ENCODE peak calls at places on chromosome 22, in four cellular contexts. One of them, this sample, is unnamed.

GRCh38 chr22:30262917-30263741 is 3.5 kb downstream of the OSM start:
- DNase-seq in cardiac fibroblast: peak
- DNase-seq in adrenal gland: peak
- DNase-seq in tibial artery: peak
- DNase-seq in this sample: no peak

GRCh38 chr22:32050678-32051515 is 7.8 kb downstream of the SLC5A1 start:
- DNase-seq in cardiac fibroblast: peak
- DNase-seq in adrenal gland: peak
- DNase-seq in tibial artery: peak
- DNase-seq in this sample: peak

GRCh38 chr22:19634576-19634975 is 79.7 kb upstream of the SEPTIN5 start:
- DNase-seq in cardiac fibroblast: no peak
- DNase-seq in adrenal gland: no peak
- DNase-seq in tibial artery: no peak
- DNase-seq in this sample: no peak

GRCh38 chr22:44399196-44399837 is 86.6 kb upstream of the SHISAL1 start:
- DNase-seq in cardiac fibroblast: no peak
- DNase-seq in adrenal gland: no peak
- DNase-seq in tibial artery: peak
- DNase-seq in this sample: no peak

GRCh38 chr22:44455151-44455962 is 42.7 kb downstream of the RTL6 start:
- DNase-seq in cardiac fibroblast: no peak
- DNase-seq in adrenal gland: no peak
- DNase-seq in tibial artery: no peak
- DNase-seq in this sample: no peak

GRCh38 chr22:37387793-37388192 is 39.5 kb downstream of the ELFN2 start:
- DNase-seq in cardiac fibroblast: no peak
- DNase-seq in adrenal gland: no peak
- DNase-seq in tibial artery: no peak
- DNase-seq in this sample: no peak

GRCh38 chr22:32052259-32052658 is 9.2 kb downstream of the SLC5A1 start:
- DNase-seq in cardiac fibroblast: no peak
- DNase-seq in adrenal gland: no peak
- DNase-seq in tibial artery: no peak
- DNase-seq in this sample: no peak

GRCh38 chr22:25067851-25068421 is 115.4 kb downstream of the KIAA1671 start:
- DNase-seq in cardiac fibroblast: no peak
- DNase-seq in adrenal gland: peak
- DNase-seq in tibial artery: peak
- DNase-seq in this sample: no peak

GRCh38 chr22:48318173-48318572 is 1509.5 kb downstream of the BRD1 start:
- DNase-seq in cardiac fibroblast: no peak
- DNase-seq in adrenal gland: no peak
- DNase-seq in tibial artery: no peak
- DNase-seq in this sample: no peak

GRCh38 chr22:26651840-26652239 is 5.5 kb upstream of the MIAT start:
- DNase-seq in cardiac fibroblast: no peak
- DNase-seq in adrenal gland: no peak
- DNase-seq in tibial artery: no peak
- DNase-seq in this sample: no peak

GRCh38 chr22:32920032-32920628 is 118.6 kb downstream of the TIMP3 start:
- DNase-seq in cardiac fibroblast: peak
- DNase-seq in adrenal gland: peak
- DNase-seq in tibial artery: peak
- DNase-seq in this sample: no peak

GRCh38 chr22:44546686-44547310 is 48.8 kb upstream of the RTL6 start:
- DNase-seq in cardiac fibroblast: no peak
- DNase-seq in adrenal gland: no peak
- DNase-seq in tibial artery: no peak
- DNase-seq in this sample: no peak

GRCh38 chr22:31938258-31938657 is 6.1 kb upstream of the YWHAH start:
- DNase-seq in cardiac fibroblast: no peak
- DNase-seq in adrenal gland: no peak
- DNase-seq in tibial artery: no peak
- DNase-seq in this sample: no peak

GRCh38 chr22:36481393-36482168 is at the start of gene TXN2:
- DNase-seq in cardiac fibroblast: peak
- DNase-seq in adrenal gland: peak
- DNase-seq in tibial artery: peak
- DNase-seq in this sample: peak

GRCh38 chr22:35335468-35335867 is 35.8 kb downstream of the TOM1 start:
- DNase-seq in cardiac fibroblast: no peak
- DNase-seq in adrenal gland: no peak
- DNase-seq in tibial artery: no peak
- DNase-seq in this sample: no peak

GRCh38 chr22:25372000-25372595 is 152.7 kb downstream of the CRYBB2 start:
- DNase-seq in cardiac fibroblast: no peak
- DNase-seq in adrenal gland: no peak
- DNase-seq in tibial artery: no peak
- DNase-seq in this sample: no peak

GRCh38 chr22:23744485-23744884 is 6.4 kb downstream of the ZNF70 start:
- DNase-seq in cardiac fibroblast: no peak
- DNase-seq in adrenal gland: no peak
- DNase-seq in tibial artery: no peak
- DNase-seq in this sample: no peak
- H3K4me3 ChIP-seq in cardiac fibroblast: no peak
- H3K4me3 ChIP-seq in adrenal gland: no peak
- H3K4me3 ChIP-seq in tibial artery: no peak
- H3K4me3 ChIP-seq in this sample: no peak

GRCh38 chr22:23128269-23129108 is 13.3 kb downstream of the RSPH14 start:
- DNase-seq in cardiac fibroblast: peak
- DNase-seq in adrenal gland: peak
- DNase-seq in tibial artery: peak
- DNase-seq in this sample: peak
- TF ChIP-seq CTCF in cardiac fibroblast: peak
- TF ChIP-seq CTCF in adrenal gland: peak
- TF ChIP-seq CTCF in tibial artery: peak
- TF ChIP-seq CTCF in this sample: peak

DNA sequence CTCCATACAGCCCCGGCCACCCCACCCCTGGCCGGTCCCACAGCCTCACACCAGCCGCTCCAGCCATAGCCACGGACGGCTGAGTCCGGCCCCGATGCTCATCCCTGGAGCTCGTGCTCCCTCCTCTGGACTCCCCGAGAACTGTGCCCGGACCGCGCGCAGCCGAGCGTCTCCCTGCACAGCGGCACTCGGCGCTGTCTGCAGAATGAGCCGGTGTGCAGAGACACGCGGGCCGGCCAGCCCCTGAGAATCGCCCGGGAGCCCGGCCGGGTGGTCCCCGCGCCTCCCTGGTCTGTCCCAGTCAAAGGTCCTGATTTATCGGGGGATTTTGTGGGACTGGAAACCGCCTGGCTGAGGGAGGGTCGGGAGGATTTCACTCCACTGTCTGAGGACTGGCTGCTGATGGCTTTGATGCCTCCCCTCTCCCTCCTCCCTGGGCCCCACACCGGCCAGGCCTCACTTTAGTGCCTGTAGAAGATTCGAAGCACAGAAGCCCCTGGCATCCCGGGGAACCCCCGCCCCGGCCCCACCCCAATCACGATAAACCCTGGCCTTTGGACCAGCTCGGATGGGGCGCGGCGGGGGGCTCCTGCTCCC is 102.7 kb downstream of the BRD1 start:
- DNase-seq in cardiac fibroblast: peak
- DNase-seq in adrenal gland: peak
- DNase-seq in tibial artery: peak
- DNase-seq in this sample: no peak
- H3K4me3 ChIP-seq in cardiac fibroblast: no peak
- H3K4me3 ChIP-seq in adrenal gland: peak
- H3K4me3 ChIP-seq in tibial artery: peak
- H3K4me3 ChIP-seq in this sample: no peak

DNA sequence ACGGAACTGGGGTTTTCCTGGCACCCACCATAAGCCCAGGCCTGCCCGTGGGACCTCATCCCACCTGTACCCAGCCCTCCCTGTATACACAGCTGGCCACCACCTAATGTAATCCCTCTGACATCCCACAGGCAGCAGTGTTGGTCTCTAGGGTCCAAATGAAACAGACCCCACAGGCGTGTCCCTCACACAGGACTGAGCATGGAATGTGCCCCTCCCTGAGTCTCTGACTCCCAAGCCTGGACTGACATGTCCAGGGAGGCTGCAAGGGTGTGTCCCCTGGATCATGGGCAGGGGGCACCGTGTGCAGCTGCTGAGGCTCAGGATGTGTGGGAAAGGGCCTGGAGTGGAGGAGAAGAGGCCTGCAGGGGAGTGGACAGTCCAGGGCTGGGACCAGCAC is 50.6 kb upstream of the PPARA start:
- DNase-seq in cardiac fibroblast: no peak
- DNase-seq in adrenal gland: no peak
- DNase-seq in tibial artery: no peak
- DNase-seq in this sample: no peak
- TF ChIP-seq CTCF in cardiac fibroblast: no peak
- TF ChIP-seq CTCF in adrenal gland: no peak
- TF ChIP-seq CTCF in tibial artery: no peak
- TF ChIP-seq CTCF in this sample: no peak

GRCh38 chr22:28795932-28796856 is 4.2 kb downstream of the XBP1 start:
- DNase-seq in cardiac fibroblast: no peak
- DNase-seq in adrenal gland: no peak
- DNase-seq in tibial artery: no peak
- DNase-seq in this sample: no peak
- H3K4me3 ChIP-seq in cardiac fibroblast: no peak
- H3K4me3 ChIP-seq in adrenal gland: no peak
- H3K4me3 ChIP-seq in tibial artery: no peak
- H3K4me3 ChIP-seq in this sample: no peak

GRCh38 chr22:42901790-42902508 is 44.9 kb upstream of the ARFGAP3 start:
- DNase-seq in cardiac fibroblast: no peak
- DNase-seq in adrenal gland: no peak
- DNase-seq in tibial artery: no peak
- DNase-seq in this sample: no peak
- TF ChIP-seq CTCF in cardiac fibroblast: peak
- TF ChIP-seq CTCF in adrenal gland: no peak
- TF ChIP-seq CTCF in tibial artery: peak
- TF ChIP-seq CTCF in this sample: peak

DNA sequence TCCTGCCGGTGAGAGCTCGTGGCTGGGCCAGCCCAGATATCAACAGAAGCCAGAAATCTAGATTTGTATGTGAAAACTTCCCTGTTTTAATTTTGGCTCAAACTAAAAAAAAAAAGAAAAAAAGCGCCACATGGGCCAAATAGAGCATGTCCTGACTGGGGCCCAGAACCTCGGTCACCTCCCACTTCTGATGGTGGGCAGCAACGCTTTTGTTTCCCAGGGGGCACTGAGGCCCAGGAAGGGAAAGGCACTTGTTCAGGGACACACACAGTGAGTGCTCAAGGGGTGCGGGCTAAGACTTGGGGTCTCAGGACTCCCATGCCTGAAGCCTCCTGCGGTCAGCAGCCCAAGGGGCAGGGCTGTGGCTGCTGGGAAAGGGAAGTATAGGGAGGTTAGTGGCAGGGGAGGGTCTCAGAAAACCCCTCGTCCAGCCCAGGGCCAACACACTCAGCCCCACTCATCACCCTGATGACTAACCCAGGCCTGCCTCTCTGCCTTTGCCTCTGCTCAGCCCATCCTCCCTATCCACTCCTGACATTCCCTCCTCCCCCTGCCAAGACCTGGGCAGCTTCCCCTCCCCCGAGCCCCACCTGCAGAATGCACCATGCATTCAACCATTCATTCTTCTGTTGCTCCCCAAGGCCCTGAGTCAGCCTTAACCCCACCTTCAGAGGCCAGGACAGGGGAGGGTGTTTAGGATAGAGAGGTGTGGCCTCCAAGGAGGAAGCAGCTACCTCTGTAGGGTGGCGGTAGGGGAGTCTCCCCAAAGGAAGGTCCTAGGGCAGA is 30.0 kb upstream of the TCF20 start:
- DNase-seq in cardiac fibroblast: no peak
- DNase-seq in adrenal gland: no peak
- DNase-seq in tibial artery: no peak
- DNase-seq in this sample: no peak
- H3K4me3 ChIP-seq in cardiac fibroblast: no peak
- H3K4me3 ChIP-seq in adrenal gland: no peak
- H3K4me3 ChIP-seq in tibial artery: no peak
- H3K4me3 ChIP-seq in this sample: no peak

GRCh38 chr22:39384750-39385480 is 14.7 kb upstream of the TAB1 start:
- DNase-seq in cardiac fibroblast: peak
- DNase-seq in adrenal gland: peak
- DNase-seq in tibial artery: no peak
- DNase-seq in this sample: no peak
- TF ChIP-seq CTCF in cardiac fibroblast: peak
- TF ChIP-seq CTCF in adrenal gland: peak
- TF ChIP-seq CTCF in tibial artery: no peak
- TF ChIP-seq CTCF in this sample: peak